ENCODE peak calls at places on chromosomes 13 and 19, in ten cellular contexts. I is kidney epithelial cell; V is kidney; J is CD4-positive, CD25-positive, alpha-beta regulatory T cell; B is stimulated activated CD4-positive, alpha-beta T cell treated with anti-CD3 and anti-CD28 coated beads, TNF-alpha, amount 100 ng/mL, for 48 hours; C is amniotic epithelial cell; P is T-helper 2 cell; S is left lung; F is nucleus accumbens; Q is NCI-H345. W is an unnamed sample.

GRCh38 chr19:50242586-50242985 is 39.2 kb downstream of the MYH14 start:
- DNase-seq in I (no peak), V (no peak), J (no peak), B (no peak), C (no peak), P (no peak), S (no peak), F (no peak), Q (no peak), W (no peak)

GRCh38 chr19:10797078-10797477 is 38.9 kb downstream of the TMED1 start:
- DNase-seq in I (no peak), V (no peak), J (peak), B (no peak), C (no peak), P (no peak), S (no peak), F (no peak), Q (no peak), W (no peak)

GRCh38 chr13:110593430-110594130 is 21.8 kb upstream of the NAXD start:
- DNase-seq in I (peak), V (no peak), J (peak), B (no peak), C (peak), P (no peak), S (no peak), F (no peak), Q (peak), W (no peak)

GRCh38 chr19:34120846-34121639 is 51.3 kb upstream of the LSM14A start:
- DNase-seq in I (no peak), V (no peak), J (peak), B (peak), C (peak), P (peak), S (no peak), F (no peak), Q (no peak), W (no peak)

GRCh38 chr19:18895038-18895827 is 725 bp downstream of the CERS1 start:
- DNase-seq in I (no peak), V (peak), J (no peak), B (no peak), C (no peak), P (no peak), S (no peak), F (peak), Q (no peak), W (no peak)

GRCh38 chr19:42420055-42420544 is 7.1 kb downstream of the LIPE start:
- DNase-seq in I (no peak), V (peak), J (peak), B (peak), C (peak), P (peak), S (peak), F (no peak), Q (no peak), W (no peak)

GRCh38 chr19:38556521-38557174 is 61.1 kb downstream of the MAP4K1 start:
- DNase-seq in I (no peak), V (no peak), J (peak), B (no peak), C (no peak), P (no peak), S (peak), F (no peak), Q (no peak), W (no peak)

GRCh38 chr13:45166858-45167257 is 34.0 kb downstream of the KCTD4 start:
- DNase-seq in I (no peak), V (no peak), J (no peak), B (no peak), C (no peak), P (no peak), S (no peak), F (no peak), Q (no peak), W (no peak)

GRCh38 chr19:35911790-35912189 is 3.7 kb upstream of the TYROBP start:
- DNase-seq in I (peak), V (peak), J (no peak), B (no peak), C (peak), P (no peak), S (peak), F (no peak), Q (peak), W (no peak)

GRCh38 chr13:47298506-47298905 is 401.7 kb upstream of the HTR2A start:
- DNase-seq in I (no peak), V (no peak), J (no peak), B (no peak), C (no peak), P (no peak), S (no peak), F (no peak), Q (no peak), W (no peak)

GRCh38 chr13:90757127-90757680 is 590.3 kb upstream of the MIR17HG start:
- DNase-seq in I (no peak), V (no peak), J (no peak), B (no peak), C (no peak), P (no peak), S (no peak), F (no peak), Q (peak), W (no peak)

GRCh38 chr19:5205388-5205787 is 135.2 kb downstream of the PTPRS start:
- DNase-seq in I (no peak), V (no peak), J (peak), B (no peak), C (no peak), P (no peak), S (no peak), F (no peak), Q (no peak), W (no peak)

GRCh38 chr13:112453207-112453829 is 77.2 kb downstream of the SPACA7 start:
- DNase-seq in I (no peak), V (no peak), J (no peak), B (no peak), C (no peak), P (no peak), S (peak), F (no peak), Q (no peak), W (peak)

GRCh38 chr19:16860996-16861395 is 27.8 kb upstream of the F2RL3 start:
- DNase-seq in I (no peak), V (no peak), J (no peak), B (no peak), C (no peak), P (no peak), S (peak), F (no peak), Q (no peak), W (no peak)

GRCh38 chr13:30112602-30113435 is 194.5 kb downstream of the KATNAL1 start:
- DNase-seq in I (no peak), V (peak), J (peak), B (peak), C (peak), P (peak), S (peak), F (peak), Q (peak), W (peak)

GRCh38 chr13:110682746-110683145 is 23.2 kb downstream of the CARS2 start:
- DNase-seq in I (no peak), V (no peak), J (no peak), B (no peak), C (no peak), P (no peak), S (no peak), F (no peak), Q (no peak), W (no peak)

GRCh38 chr13:82747948-82748347 is 1134.3 kb downstream of the SLITRK1 start:
- DNase-seq in I (no peak), V (no peak), J (no peak), B (no peak), C (no peak), P (no peak), S (no peak), F (no peak), Q (no peak), W (no peak)

GRCh38 chr19:5547881-5548280 is 19.9 kb downstream of the TINCR start:
- DNase-seq in I (no peak), V (no peak), J (no peak), B (no peak), C (peak), P (no peak), S (no peak), F (no peak), Q (peak), W (no peak)

GRCh38 chr19:21680026-21680425 is 87.4 kb downstream of the ZNF100 start:
- DNase-seq in I (no peak), V (no peak), J (no peak), B (no peak), C (no peak), P (no peak), S (no peak), F (no peak), Q (no peak), W (no peak)